ENCODE peak calls at places on chromosomes 11 and 22, in five cellular contexts. One of them, this sample, is unnamed.
A peak's percentile ranks its signal among the peaks of the same experiment; 100 is the strongest.

GRCh38 chr11:551596-551995 is 8.9 kb downstream of the LMNTD2 start:
- DNase-seq in GM23248: no peak
- DNase-seq in hepatocyte: no peak
- DNase-seq in HCT116: no peak
- DNase-seq in OCI-LY7: no peak
- DNase-seq in this sample: no peak

GRCh38 chr22:19576460-19577421 is 52.5 kb upstream of the CLDN5 start:
- DNase-seq in GM23248: peak; percentile 87
- DNase-seq in HCT116: no peak
- DNase-seq in hepatocyte: peak; percentile 32
- DNase-seq in OCI-LY7: peak; percentile 4
- DNase-seq in this sample: no peak

GRCh38 chr11:1784761-1785650 is 21.3 kb upstream of the CTSD start:
- DNase-seq in GM23248: no peak
- DNase-seq in hepatocyte: no peak
- DNase-seq in HCT116: no peak
- DNase-seq in OCI-LY7: no peak
- DNase-seq in this sample: no peak

GRCh38 chr11:20873054-20873453 is 203.7 kb downstream of the NELL1 start:
- DNase-seq in OCI-LY7: peak; percentile 24
- DNase-seq in GM23248: peak; percentile 8
- DNase-seq in HCT116: no peak
- DNase-seq in hepatocyte: peak; percentile 73
- DNase-seq in this sample: no peak

GRCh38 chr11:61054927-61055562 is 47.2 kb upstream of the CD5 start:
- DNase-seq in OCI-LY7: no peak
- DNase-seq in HCT116: no peak
- DNase-seq in GM23248: no peak
- DNase-seq in hepatocyte: no peak
- DNase-seq in this sample: no peak

GRCh38 chr11:130122141-130122575 is 37.4 kb upstream of the ST14 start:
- DNase-seq in GM23248: no peak
- DNase-seq in OCI-LY7: peak; percentile 41
- DNase-seq in HCT116: peak; percentile 60
- DNase-seq in hepatocyte: no peak
- DNase-seq in this sample: no peak

GRCh38 chr22:25492950-25493790 is 71.3 kb upstream of the GRK3 start:
- DNase-seq in hepatocyte: no peak
- DNase-seq in OCI-LY7: no peak
- DNase-seq in GM23248: no peak
- DNase-seq in HCT116: no peak
- DNase-seq in this sample: no peak

GRCh38 chr11:46026616-46027293 is 94.5 kb downstream of the PHF21A start:
- DNase-seq in GM23248: peak; percentile 68
- DNase-seq in OCI-LY7: no peak
- DNase-seq in HCT116: no peak
- DNase-seq in hepatocyte: no peak
- DNase-seq in this sample: no peak

GRCh38 chr11:45264839-45265515 is 21.2 kb downstream of the SYT13 start:
- DNase-seq in GM23248: peak; percentile 93
- DNase-seq in hepatocyte: peak; percentile 57
- DNase-seq in OCI-LY7: no peak
- DNase-seq in HCT116: no peak
- DNase-seq in this sample: no peak

GRCh38 chr22:36528336-36528735 is 630 bp downstream of the EIF3D start:
- DNase-seq in GM23248: peak; percentile 68
- DNase-seq in OCI-LY7: peak; percentile 31
- DNase-seq in hepatocyte: peak; percentile 29
- DNase-seq in HCT116: no peak
- DNase-seq in this sample: peak; percentile 27

GRCh38 chr11:6319001-6319878 is 1.1 kb downstream of the CAVIN3 start:
- DNase-seq in HCT116: no peak
- DNase-seq in hepatocyte: peak; percentile 47
- DNase-seq in GM23248: peak; percentile 74
- DNase-seq in OCI-LY7: no peak
- DNase-seq in this sample: no peak

GRCh38 chr11:60078021-60078420 is 10.4 kb upstream of the MS4A2 start:
- DNase-seq in HCT116: no peak
- DNase-seq in GM23248: no peak
- DNase-seq in OCI-LY7: no peak
- DNase-seq in hepatocyte: no peak
- DNase-seq in this sample: no peak

GRCh38 chr22:35230839-35231584 is 26.3 kb upstream of the HMGXB4 start:
- DNase-seq in GM23248: no peak
- DNase-seq in hepatocyte: no peak
- DNase-seq in OCI-LY7: peak; percentile 42
- DNase-seq in HCT116: peak; percentile 50
- DNase-seq in this sample: peak; percentile 84

GRCh38 chr11:58963551-58964075 is 24.3 kb downstream of the GLYATL1 start:
- DNase-seq in GM23248: peak; percentile 40
- DNase-seq in HCT116: no peak
- DNase-seq in hepatocyte: peak; percentile 75
- DNase-seq in OCI-LY7: no peak
- DNase-seq in this sample: no peak

GRCh38 chr11:60265373-60266214 is 14.9 kb upstream of the MS4A4A start:
- DNase-seq in OCI-LY7: peak; percentile 61
- DNase-seq in hepatocyte: peak; percentile 39
- DNase-seq in GM23248: peak; percentile 42
- DNase-seq in HCT116: peak; percentile 36
- DNase-seq in this sample: peak; percentile 38

GRCh38 chr11:33801821-33802413 is 27.6 kb upstream of the FBXO3 start:
- DNase-seq in GM23248: peak; percentile 15
- DNase-seq in OCI-LY7: no peak
- DNase-seq in hepatocyte: no peak
- DNase-seq in HCT116: peak; percentile 0
- DNase-seq in this sample: no peak

GRCh38 chr22:39351689-39352214 is 2.0 kb downstream of the SYNGR1 start:
- DNase-seq in GM23248: peak; percentile 22
- DNase-seq in hepatocyte: no peak
- DNase-seq in HCT116: no peak
- DNase-seq in OCI-LY7: peak; percentile 60
- DNase-seq in this sample: no peak

GRCh38 chr11:120013325-120014250 is 124.3 kb downstream of the TRIM29 start:
- DNase-seq in HCT116: peak; percentile 37
- DNase-seq in GM23248: peak; percentile 63
- DNase-seq in OCI-LY7: peak; percentile 5
- DNase-seq in hepatocyte: peak; percentile 72
- DNase-seq in this sample: no peak

GRCh38 chr11:131300304-131300703 is 70.1 kb upstream of the NTM start:
- DNase-seq in OCI-LY7: no peak
- DNase-seq in hepatocyte: no peak
- DNase-seq in GM23248: peak; percentile 16
- DNase-seq in HCT116: no peak
- DNase-seq in this sample: no peak

GRCh38 chr22:45429921-45430775 is 16.7 kb downstream of the RIBC2 start:
- DNase-seq in hepatocyte: peak; percentile 4
- DNase-seq in HCT116: no peak
- DNase-seq in GM23248: no peak
- DNase-seq in OCI-LY7: no peak
- DNase-seq in this sample: no peak

GRCh38 chr11:132452616-132453015 is 1079.7 kb downstream of the OPCML start:
- DNase-seq in hepatocyte: no peak
- DNase-seq in HCT116: no peak
- DNase-seq in GM23248: no peak
- DNase-seq in OCI-LY7: no peak
- DNase-seq in this sample: no peak

GRCh38 chr11:15638386-15638787 is 523.7 kb downstream of the INSC start:
- DNase-seq in hepatocyte: no peak
- DNase-seq in HCT116: no peak
- DNase-seq in GM23248: no peak
- DNase-seq in OCI-LY7: no peak
- DNase-seq in this sample: no peak

GRCh38 chr11:11463397-11463796 is 110.3 kb upstream of the CSNK2A3 start:
- DNase-seq in GM23248: peak; percentile 32
- DNase-seq in HCT116: no peak
- DNase-seq in OCI-LY7: no peak
- DNase-seq in hepatocyte: peak; percentile 19
- DNase-seq in this sample: no peak

GRCh38 chr11:65132238-65132987 is 1.9 kb downstream of the SYVN1 start:
- DNase-seq in hepatocyte: no peak
- DNase-seq in OCI-LY7: peak; percentile 98
- DNase-seq in GM23248: no peak
- DNase-seq in HCT116: no peak
- DNase-seq in this sample: peak; percentile 87
- H3K27ac ChIP-seq in hepatocyte: no peak overlapping the region
- H3K27ac ChIP-seq in OCI-LY7: peak overlapping the region; percentile 98
- H3K27ac ChIP-seq in GM23248: no peak overlapping the region
- H3K27ac ChIP-seq in HCT116: peak overlapping the region; percentile 42
- H3K27ac ChIP-seq in this sample: peak overlapping the region; percentile 97

GRCh38 chr22:30326704-30327362 is at the start of gene TBC1D10A:
- DNase-seq in HCT116: peak; percentile 85
- DNase-seq in GM23248: peak; percentile 97
- DNase-seq in hepatocyte: peak; percentile 99
- DNase-seq in OCI-LY7: peak; percentile 96
- DNase-seq in this sample: peak; percentile 95

GRCh38 chr22:30327864-30328345 is 1.2 kb upstream of the TBC1D10A start:
- DNase-seq in GM23248: peak; percentile 25
- DNase-seq in OCI-LY7: peak; percentile 15
- DNase-seq in hepatocyte: peak; percentile 64
- DNase-seq in HCT116: peak; percentile 27
- DNase-seq in this sample: no peak

GRCh38 chr22:30325724-30326703 is 727 bp downstream of the TBC1D10A start:
- DNase-seq in hepatocyte: peak; percentile 69
- DNase-seq in OCI-LY7: peak; percentile 50
- DNase-seq in HCT116: no peak
- DNase-seq in GM23248: peak; percentile 56
- DNase-seq in this sample: no peak

GRCh38 chr22:30324008-30324730 is 2.6 kb downstream of the TBC1D10A start:
- DNase-seq in HCT116: no peak
- DNase-seq in hepatocyte: no peak
- DNase-seq in GM23248: peak; percentile 77
- DNase-seq in OCI-LY7: no peak
- DNase-seq in this sample: no peak

DNA sequence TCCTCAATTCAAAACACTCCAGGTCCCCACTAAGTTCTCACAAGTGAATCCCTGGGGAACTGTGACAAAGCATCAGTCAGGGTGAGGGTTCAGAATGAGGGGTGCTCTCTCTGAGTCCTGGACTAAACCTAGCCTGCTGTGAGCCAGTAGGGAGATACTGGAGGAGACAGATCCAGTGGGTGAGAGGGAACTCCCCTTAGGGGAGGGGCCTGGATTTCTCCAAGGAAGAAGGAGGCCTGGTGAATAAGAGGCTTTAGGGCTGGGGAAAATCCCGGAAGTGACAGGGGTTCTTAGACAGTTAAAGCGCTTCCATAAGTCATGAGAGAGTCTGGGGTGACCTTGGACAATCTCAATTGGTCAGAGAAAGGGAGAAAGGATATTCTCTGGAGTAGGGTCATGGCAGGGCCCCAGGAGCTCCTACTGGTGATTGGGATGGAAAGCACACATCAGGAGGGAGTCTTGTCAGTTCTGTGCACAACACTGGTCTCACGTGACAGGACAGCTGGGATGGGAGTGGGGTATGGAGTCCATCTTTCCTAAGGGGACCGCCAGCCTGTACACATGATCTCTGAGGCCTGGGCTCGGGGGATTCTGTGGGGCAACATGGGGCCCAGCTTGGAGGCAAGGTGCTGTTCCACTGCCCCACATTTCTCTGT is 1.5 kb downstream of the TBC1D10A start:
- DNase-seq in hepatocyte: peak; percentile 91
- DNase-seq in HCT116: no peak
- DNase-seq in OCI-LY7: no peak
- DNase-seq in GM23248: peak; percentile 94
- DNase-seq in this sample: no peak
- TF ChIP-seq EZH2phosphoT487 in hepatocyte: no peak
- TF ChIP-seq EZH2phosphoT487 in HCT116: no peak
- TF ChIP-seq EZH2phosphoT487 in OCI-LY7: no peak
- TF ChIP-seq EZH2phosphoT487 in GM23248: no peak
- TF ChIP-seq EZH2phosphoT487 in this sample: no peak

GRCh38 chr11:69423181-69423580 is 58.3 kb upstream of the LINC01488 start:
- DNase-seq in OCI-LY7: no peak
- DNase-seq in HCT116: no peak
- DNase-seq in GM23248: no peak
- DNase-seq in hepatocyte: no peak
- DNase-seq in this sample: no peak

GRCh38 chr11:69423611-69424385 is 57.7 kb upstream of the LINC01488 start:
- DNase-seq in HCT116: no peak
- DNase-seq in hepatocyte: no peak
- DNase-seq in OCI-LY7: no peak
- DNase-seq in GM23248: no peak
- DNase-seq in this sample: no peak

GRCh38 chr11:69425444-69425843 is 56.0 kb upstream of the LINC01488 start:
- DNase-seq in OCI-LY7: no peak
- DNase-seq in GM23248: no peak
- DNase-seq in hepatocyte: no peak
- DNase-seq in HCT116: no peak
- DNase-seq in this sample: no peak

GRCh38 chr11:69424748-69425147 is 56.7 kb upstream of the LINC01488 start:
- DNase-seq in HCT116: no peak
- DNase-seq in GM23248: no peak
- DNase-seq in OCI-LY7: no peak
- DNase-seq in hepatocyte: no peak
- DNase-seq in this sample: no peak

DNA sequence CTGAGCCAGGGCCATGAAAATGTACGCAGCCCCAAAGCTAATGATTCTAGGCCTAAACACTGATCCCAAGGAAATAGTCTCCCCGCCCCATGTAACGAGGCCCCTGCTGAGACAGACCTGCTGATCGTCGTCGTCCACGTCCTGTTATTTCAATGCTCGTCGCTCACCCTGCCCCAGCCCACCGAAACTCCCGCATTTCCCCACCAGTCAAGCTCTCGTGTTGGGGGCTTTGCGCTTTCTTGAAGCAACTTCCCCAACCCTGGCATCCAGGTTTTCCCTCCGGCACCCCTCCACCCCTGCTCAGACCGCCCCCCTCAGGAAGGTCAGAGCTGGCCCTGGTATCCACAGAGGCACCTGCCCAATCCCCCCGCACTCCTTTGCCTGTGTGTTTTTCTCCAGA is 58.8 kb upstream of the LINC01488 start:
- DNase-seq in hepatocyte: no peak
- DNase-seq in OCI-LY7: no peak
- DNase-seq in GM23248: no peak
- DNase-seq in HCT116: no peak
- DNase-seq in this sample: no peak
- H3K4me1 ChIP-seq in hepatocyte: peaks cover 15% of the 10 kb centered on the region
- H3K4me1 ChIP-seq in OCI-LY7: no peaks in the 10 kb centered on the region
- H3K4me1 ChIP-seq in GM23248: peaks cover 13% of the 10 kb centered on the region
- H3K4me1 ChIP-seq in HCT116: peaks cover 18% of the 10 kb centered on the region
- H3K4me1 ChIP-seq in this sample: no peaks in the 10 kb centered on the region

DNA sequence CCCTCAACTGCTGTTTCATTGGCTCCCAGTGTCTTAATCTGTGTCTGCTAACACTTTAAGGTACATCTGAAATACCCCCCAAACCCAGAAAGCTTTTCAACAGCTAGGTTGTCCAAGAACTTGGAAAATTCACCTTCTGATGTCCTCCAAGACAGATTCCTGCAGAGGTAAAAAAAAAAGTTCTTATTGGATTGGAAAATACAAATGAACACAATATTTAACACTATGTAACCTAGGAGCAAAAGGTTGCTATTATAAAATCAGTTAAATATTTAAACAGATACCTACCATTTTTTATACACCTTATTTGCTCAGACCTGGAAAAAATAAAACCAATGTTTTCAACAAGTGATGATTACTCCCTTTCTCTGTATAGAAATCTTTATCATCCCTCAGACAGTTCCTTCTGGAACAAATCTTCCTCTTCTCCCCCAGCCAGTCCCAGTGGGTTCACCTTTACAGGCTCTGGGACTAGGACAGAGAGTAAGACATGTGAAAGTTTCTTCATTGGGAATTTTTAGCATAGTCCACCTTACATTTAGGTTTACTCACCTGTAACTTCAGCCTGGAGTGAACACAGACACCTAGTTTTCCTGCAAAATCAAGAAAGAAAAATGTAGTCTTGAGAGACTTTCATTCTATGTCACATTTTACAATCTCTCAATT is 13.3 kb upstream of the WDR74 start:
- DNase-seq in HCT116: no peak
- DNase-seq in GM23248: no peak
- DNase-seq in hepatocyte: no peak
- DNase-seq in OCI-LY7: no peak
- DNase-seq in this sample: no peak
- H3K27ac ChIP-seq in HCT116: peak overlapping the region; percentile 85
- H3K27ac ChIP-seq in GM23248: peak overlapping the region; percentile 11
- H3K27ac ChIP-seq in hepatocyte: no peak overlapping the region
- H3K27ac ChIP-seq in OCI-LY7: peak overlapping the region; percentile 92
- H3K27ac ChIP-seq in this sample: peak overlapping the region; percentile 74

This sample was measured in MM.1S.